ENCODE peak calls at places on chromosomes 12 and 14, in five cellular contexts. O is omental fat pad; J is NCI-H1092; D is ELR; W is stimulated activated CD8-positive, alpha-beta memory T cell treated with anti-CD3 and anti-CD28 coated beads, Interleukin-12 subunit alpha, Interleukin-12 subunit beta, amount 100 ng/mL, for 4 hours. U is an unnamed sample.

GRCh38 chr14:106277503-106277902 is 751.1 kb downstream of the TMEM121 start:
- DNase-seq in O (no peak), J (no peak), D (no peak), W (no peak), U (no peak)

GRCh38 chr14:35400707-35401421 is 3.7 kb downstream of the NFKBIA start:
- DNase-seq in O (no peak), J (no peak), D (peak; percentile 33), W (no peak), U (no peak)

GRCh38 chr12:120639771-120640721 is at the start of gene CABP1:
- DNase-seq in O (no peak), J (no peak), D (no peak), W (peak; percentile 71), U (no peak)

GRCh38 chr12:52171950-52172512 is 19.8 kb downstream of the KRT80 start:
- DNase-seq in O (no peak), J (peak; percentile 2), D (peak; percentile 50), W (no peak), U (no peak)

GRCh38 chr14:68210729-68211299 is 391.2 kb downstream of the RAD51B start:
- DNase-seq in O (no peak), J (no peak), D (peak; percentile 94), W (peak; percentile 13), U (no peak)

GRCh38 chr12:104055686-104056388 is 5.8 kb upstream of the GLT8D2 start:
- DNase-seq in O (peak; percentile 27), J (peak; percentile 96), D (no peak), W (no peak), U (peak; percentile 33)

GRCh38 chr12:18257251-18257650 is 4.1 kb upstream of the PIK3C2G start:
- DNase-seq in O (no peak), J (no peak), D (no peak), W (no peak), U (no peak)

GRCh38 chr12:123367511-123367910 is 2.9 kb upstream of the SBNO1 start:
- DNase-seq in O (no peak), J (no peak), D (peak; percentile 9), W (no peak), U (no peak)

GRCh38 chr14:61420326-61420725 is 98.9 kb downstream of the PRKCH start:
- DNase-seq in O (no peak), J (no peak), D (peak; percentile 41), W (peak; percentile 24), U (no peak)

GRCh38 chr12:109356586-109356985 is 8.9 kb downstream of the MYO1H start:
- DNase-seq in O (no peak), J (no peak), D (no peak), W (no peak), U (no peak)

GRCh38 chr12:115871714-115872113 is 405.8 kb downstream of the MED13L start:
- DNase-seq in O (no peak), J (no peak), D (peak; percentile 61), W (no peak), U (no peak)

GRCh38 chr12:7015555-7016370 is 2.5 kb downstream of the LPCAT3 start:
- DNase-seq in O (no peak), J (no peak), D (no peak), W (no peak), U (no peak)

GRCh38 chr12:52249041-52249461 is 16.0 kb downstream of the KRT7 start:
- DNase-seq in O (no peak), J (no peak), D (no peak), W (no peak), U (no peak)

GRCh38 chr14:92694807-92695206 is 53.6 kb downstream of the LGMN start:
- DNase-seq in O (no peak), J (no peak), D (no peak), W (no peak), U (no peak)

GRCh38 chr14:86464386-86464785 is 934.4 kb downstream of the FLRT2 start:
- DNase-seq in O (no peak), J (no peak), D (no peak), W (no peak), U (no peak)

GRCh38 chr14:87430810-87431209 is 562.2 kb downstream of the GALC start:
- DNase-seq in O (no peak), J (no peak), D (peak; percentile 0), W (no peak), U (no peak)

GRCh38 chr14:19902409-19902808 is 18.0 kb upstream of the OR4K5 start:
- DNase-seq in O (no peak), J (no peak), D (no peak), W (no peak), U (no peak)

GRCh38 chr14:24392327-24393098 is 6.3 kb upstream of the NYNRIN start:
- DNase-seq in O (no peak), J (no peak), D (peak; percentile 51), W (no peak), U (no peak)

GRCh38 chr14:79663453-79663852 is 547.9 kb downstream of the DIO2 start:
- DNase-seq in O (no peak), J (no peak), D (no peak), W (no peak), U (no peak)

GRCh38 chr14:54537651-54538050 is 27.9 kb downstream of the CGRRF1 start:
- DNase-seq in O (no peak), J (no peak), D (no peak), W (no peak), U (no peak)

GRCh38 chr12:131094831-131095805 is 141.4 kb downstream of the ADGRD1 start:
- DNase-seq in O (no peak), J (no peak), D (no peak), W (no peak), U (no peak)

GRCh38 chr14:71594828-71595227 is 337.4 kb upstream of the RGS6 start:
- DNase-seq in O (no peak), J (no peak), D (no peak), W (no peak), U (no peak)

GRCh38 chr14:24231263-24232120 is 675 bp downstream of the NEDD8 start:
- DNase-seq in O (no peak), J (no peak), D (peak; percentile 27), W (no peak), U (no peak)

GRCh38 chr14:23079716-23080115 is 15.2 kb downstream of the ACIN1 start:
- DNase-seq in O (no peak), J (no peak), D (peak; percentile 55), W (no peak), U (no peak)

GRCh38 chr12:103742349-103742784 is 98.7 kb downstream of the NT5DC3 start:
- DNase-seq in O (no peak), J (peak; percentile 70), D (peak; percentile 32), W (no peak), U (peak; percentile 53)

GRCh38 chr12:46918631-46919030 is 92.8 kb upstream of the SLC38A4 start:
- DNase-seq in O (no peak), J (no peak), D (no peak), W (no peak), U (no peak)

GRCh38 chr12:76312314-76312713 is 35.9 kb downstream of the BBS10 start:
- DNase-seq in O (no peak), J (no peak), D (no peak), W (no peak), U (no peak)